ENCODE peak calls at places on chromosomes 5 and 9, in eight cellular contexts. One of them, this sample, is unnamed.
A peak's percentile ranks its signal among the peaks of the same experiment; 100 is the strongest.

GRCh38 chr9:63817622-63818518 is 1467.1 kb downstream of the FOXD4L5 start:
- DNase-seq in activated naive CD4-positive, alpha-beta T cell treated with anti-CD3 and anti-CD28 coated beads, Interleukin-2, amount 50 U/mL, for 16 hours: peak; percentile 51
- DNase-seq in stomach: peak; percentile 64
- DNase-seq in Daoy: peak; percentile 52
- DNase-seq in activated T-cell treated with anti-CD3 and anti-CD28 coated beads for 4 hours: peak; percentile 44
- DNase-seq in activated CD8-positive, alpha-beta memory T cell treated with anti-CD3 and anti-CD28 coated beads for 48 hours: peak; percentile 54
- DNase-seq in posterior cingulate gyrus: peak; percentile 96
- DNase-seq in fibroblast of the conjunctiva: no peak
- DNase-seq in this sample: no peak

GRCh38 chr5:103785569-103785968 is 223.0 kb upstream of the NUDT12 start:
- DNase-seq in stomach: no peak
- DNase-seq in Daoy: no peak
- DNase-seq in posterior cingulate gyrus: no peak
- DNase-seq in fibroblast of the conjunctiva: no peak
- DNase-seq in activated naive CD4-positive, alpha-beta T cell treated with anti-CD3 and anti-CD28 coated beads, Interleukin-2, amount 50 U/mL, for 16 hours: no peak
- DNase-seq in activated CD8-positive, alpha-beta memory T cell treated with anti-CD3 and anti-CD28 coated beads for 48 hours: no peak
- DNase-seq in activated T-cell treated with anti-CD3 and anti-CD28 coated beads for 4 hours: no peak
- DNase-seq in this sample: no peak

GRCh38 chr9:35258665-35259474 is 97.1 kb downstream of the UNC13B start:
- DNase-seq in fibroblast of the conjunctiva: peak; percentile 73
- DNase-seq in activated naive CD4-positive, alpha-beta T cell treated with anti-CD3 and anti-CD28 coated beads, Interleukin-2, amount 50 U/mL, for 16 hours: peak; percentile 47
- DNase-seq in activated T-cell treated with anti-CD3 and anti-CD28 coated beads for 4 hours: peak; percentile 1
- DNase-seq in Daoy: peak; percentile 65
- DNase-seq in stomach: peak; percentile 75
- DNase-seq in posterior cingulate gyrus: peak; percentile 95
- DNase-seq in activated CD8-positive, alpha-beta memory T cell treated with anti-CD3 and anti-CD28 coated beads for 48 hours: no peak
- DNase-seq in this sample: no peak

GRCh38 chr9:137385061-137385655 is 37.8 kb downstream of the EXD3 start:
- DNase-seq in activated CD8-positive, alpha-beta memory T cell treated with anti-CD3 and anti-CD28 coated beads for 48 hours: no peak
- DNase-seq in activated naive CD4-positive, alpha-beta T cell treated with anti-CD3 and anti-CD28 coated beads, Interleukin-2, amount 50 U/mL, for 16 hours: no peak
- DNase-seq in posterior cingulate gyrus: peak; percentile 75
- DNase-seq in Daoy: no peak
- DNase-seq in activated T-cell treated with anti-CD3 and anti-CD28 coated beads for 4 hours: no peak
- DNase-seq in stomach: no peak
- DNase-seq in fibroblast of the conjunctiva: no peak
- DNase-seq in this sample: no peak

GRCh38 chr9:130348341-130348740 is 82.8 kb downstream of the HMCN2 start:
- DNase-seq in Daoy: no peak
- DNase-seq in activated T-cell treated with anti-CD3 and anti-CD28 coated beads for 4 hours: no peak
- DNase-seq in posterior cingulate gyrus: no peak
- DNase-seq in stomach: no peak
- DNase-seq in fibroblast of the conjunctiva: no peak
- DNase-seq in activated CD8-positive, alpha-beta memory T cell treated with anti-CD3 and anti-CD28 coated beads for 48 hours: no peak
- DNase-seq in activated naive CD4-positive, alpha-beta T cell treated with anti-CD3 and anti-CD28 coated beads, Interleukin-2, amount 50 U/mL, for 16 hours: no peak
- DNase-seq in this sample: no peak

GRCh38 chr5:148858106-148858505 is 31.7 kb downstream of the ADRB2 start:
- DNase-seq in posterior cingulate gyrus: no peak
- DNase-seq in activated naive CD4-positive, alpha-beta T cell treated with anti-CD3 and anti-CD28 coated beads, Interleukin-2, amount 50 U/mL, for 16 hours: no peak
- DNase-seq in fibroblast of the conjunctiva: no peak
- DNase-seq in stomach: no peak
- DNase-seq in activated CD8-positive, alpha-beta memory T cell treated with anti-CD3 and anti-CD28 coated beads for 48 hours: no peak
- DNase-seq in activated T-cell treated with anti-CD3 and anti-CD28 coated beads for 4 hours: no peak
- DNase-seq in Daoy: no peak
- DNase-seq in this sample: peak; percentile 66

GRCh38 chr5:133859073-133859472 is 109.4 kb downstream of the C5orf15 start:
- DNase-seq in activated T-cell treated with anti-CD3 and anti-CD28 coated beads for 4 hours: no peak
- DNase-seq in Daoy: no peak
- DNase-seq in stomach: peak; percentile 21
- DNase-seq in posterior cingulate gyrus: no peak
- DNase-seq in activated naive CD4-positive, alpha-beta T cell treated with anti-CD3 and anti-CD28 coated beads, Interleukin-2, amount 50 U/mL, for 16 hours: no peak
- DNase-seq in fibroblast of the conjunctiva: no peak
- DNase-seq in activated CD8-positive, alpha-beta memory T cell treated with anti-CD3 and anti-CD28 coated beads for 48 hours: no peak
- DNase-seq in this sample: no peak

GRCh38 chr5:150529555-150529954 is 21.6 kb downstream of the NDST1 start:
- DNase-seq in activated naive CD4-positive, alpha-beta T cell treated with anti-CD3 and anti-CD28 coated beads, Interleukin-2, amount 50 U/mL, for 16 hours: no peak
- DNase-seq in activated CD8-positive, alpha-beta memory T cell treated with anti-CD3 and anti-CD28 coated beads for 48 hours: no peak
- DNase-seq in posterior cingulate gyrus: peak; percentile 24
- DNase-seq in stomach: no peak
- DNase-seq in activated T-cell treated with anti-CD3 and anti-CD28 coated beads for 4 hours: no peak
- DNase-seq in fibroblast of the conjunctiva: no peak
- DNase-seq in Daoy: no peak
- DNase-seq in this sample: no peak

GRCh38 chr9:81798606-81799005 is 109.3 kb upstream of the TLE1 start:
- DNase-seq in stomach: no peak
- DNase-seq in fibroblast of the conjunctiva: no peak
- DNase-seq in posterior cingulate gyrus: no peak
- DNase-seq in Daoy: no peak
- DNase-seq in activated naive CD4-positive, alpha-beta T cell treated with anti-CD3 and anti-CD28 coated beads, Interleukin-2, amount 50 U/mL, for 16 hours: no peak
- DNase-seq in activated CD8-positive, alpha-beta memory T cell treated with anti-CD3 and anti-CD28 coated beads for 48 hours: no peak
- DNase-seq in activated T-cell treated with anti-CD3 and anti-CD28 coated beads for 4 hours: no peak
- DNase-seq in this sample: no peak

GRCh38 chr5:136094913-136095641 is 37.6 kb upstream of the SMAD5 start:
- DNase-seq in posterior cingulate gyrus: no peak
- DNase-seq in activated naive CD4-positive, alpha-beta T cell treated with anti-CD3 and anti-CD28 coated beads, Interleukin-2, amount 50 U/mL, for 16 hours: no peak
- DNase-seq in Daoy: no peak
- DNase-seq in activated T-cell treated with anti-CD3 and anti-CD28 coated beads for 4 hours: no peak
- DNase-seq in stomach: no peak
- DNase-seq in fibroblast of the conjunctiva: no peak
- DNase-seq in activated CD8-positive, alpha-beta memory T cell treated with anti-CD3 and anti-CD28 coated beads for 48 hours: no peak
- DNase-seq in this sample: no peak

GRCh38 chr5:1066676-1067075 is 45.2 kb downstream of the SLC12A7 start:
- DNase-seq in Daoy: no peak
- DNase-seq in activated T-cell treated with anti-CD3 and anti-CD28 coated beads for 4 hours: no peak
- DNase-seq in activated CD8-positive, alpha-beta memory T cell treated with anti-CD3 and anti-CD28 coated beads for 48 hours: no peak
- DNase-seq in stomach: no peak
- DNase-seq in activated naive CD4-positive, alpha-beta T cell treated with anti-CD3 and anti-CD28 coated beads, Interleukin-2, amount 50 U/mL, for 16 hours: no peak
- DNase-seq in posterior cingulate gyrus: no peak
- DNase-seq in fibroblast of the conjunctiva: no peak
- DNase-seq in this sample: no peak

GRCh38 chr5:78927657-78928282 is 57.3 kb downstream of the ARSB start:
- DNase-seq in activated naive CD4-positive, alpha-beta T cell treated with anti-CD3 and anti-CD28 coated beads, Interleukin-2, amount 50 U/mL, for 16 hours: no peak
- DNase-seq in stomach: no peak
- DNase-seq in Daoy: peak; percentile 95
- DNase-seq in activated CD8-positive, alpha-beta memory T cell treated with anti-CD3 and anti-CD28 coated beads for 48 hours: no peak
- DNase-seq in posterior cingulate gyrus: no peak
- DNase-seq in fibroblast of the conjunctiva: no peak
- DNase-seq in activated T-cell treated with anti-CD3 and anti-CD28 coated beads for 4 hours: no peak
- DNase-seq in this sample: no peak

GRCh38 chr9:899440-900184 is 58.1 kb downstream of the DMRT1 start:
- DNase-seq in activated CD8-positive, alpha-beta memory T cell treated with anti-CD3 and anti-CD28 coated beads for 48 hours: no peak
- DNase-seq in Daoy: peak; percentile 78
- DNase-seq in activated T-cell treated with anti-CD3 and anti-CD28 coated beads for 4 hours: no peak
- DNase-seq in activated naive CD4-positive, alpha-beta T cell treated with anti-CD3 and anti-CD28 coated beads, Interleukin-2, amount 50 U/mL, for 16 hours: no peak
- DNase-seq in posterior cingulate gyrus: no peak
- DNase-seq in stomach: no peak
- DNase-seq in fibroblast of the conjunctiva: no peak
- DNase-seq in this sample: no peak

GRCh38 chr9:89009049-89009840 is 18.0 kb downstream of the S1PR3 start:
- DNase-seq in activated CD8-positive, alpha-beta memory T cell treated with anti-CD3 and anti-CD28 coated beads for 48 hours: no peak
- DNase-seq in stomach: no peak
- DNase-seq in Daoy: no peak
- DNase-seq in fibroblast of the conjunctiva: no peak
- DNase-seq in posterior cingulate gyrus: peak; percentile 55
- DNase-seq in activated T-cell treated with anti-CD3 and anti-CD28 coated beads for 4 hours: no peak
- DNase-seq in activated naive CD4-positive, alpha-beta T cell treated with anti-CD3 and anti-CD28 coated beads, Interleukin-2, amount 50 U/mL, for 16 hours: no peak
- DNase-seq in this sample: no peak

GRCh38 chr9:130262061-130262745 is 3.4 kb upstream of the HMCN2 start:
- DNase-seq in activated CD8-positive, alpha-beta memory T cell treated with anti-CD3 and anti-CD28 coated beads for 48 hours: no peak
- DNase-seq in posterior cingulate gyrus: peak; percentile 33
- DNase-seq in activated T-cell treated with anti-CD3 and anti-CD28 coated beads for 4 hours: no peak
- DNase-seq in Daoy: no peak
- DNase-seq in activated naive CD4-positive, alpha-beta T cell treated with anti-CD3 and anti-CD28 coated beads, Interleukin-2, amount 50 U/mL, for 16 hours: no peak
- DNase-seq in fibroblast of the conjunctiva: no peak
- DNase-seq in stomach: no peak
- DNase-seq in this sample: no peak

GRCh38 chr9:137429974-137430722 is 7.0 kb downstream of the NOXA1 start:
- DNase-seq in fibroblast of the conjunctiva: no peak
- DNase-seq in posterior cingulate gyrus: peak; percentile 70
- DNase-seq in Daoy: peak; percentile 82
- DNase-seq in stomach: peak; percentile 75
- DNase-seq in activated CD8-positive, alpha-beta memory T cell treated with anti-CD3 and anti-CD28 coated beads for 48 hours: no peak
- DNase-seq in activated naive CD4-positive, alpha-beta T cell treated with anti-CD3 and anti-CD28 coated beads, Interleukin-2, amount 50 U/mL, for 16 hours: no peak
- DNase-seq in activated T-cell treated with anti-CD3 and anti-CD28 coated beads for 4 hours: no peak
- DNase-seq in this sample: no peak

GRCh38 chr5:40221255-40221654 is 458.5 kb upstream of the PTGER4 start:
- DNase-seq in fibroblast of the conjunctiva: no peak
- DNase-seq in posterior cingulate gyrus: no peak
- DNase-seq in activated T-cell treated with anti-CD3 and anti-CD28 coated beads for 4 hours: no peak
- DNase-seq in activated CD8-positive, alpha-beta memory T cell treated with anti-CD3 and anti-CD28 coated beads for 48 hours: no peak
- DNase-seq in Daoy: no peak
- DNase-seq in activated naive CD4-positive, alpha-beta T cell treated with anti-CD3 and anti-CD28 coated beads, Interleukin-2, amount 50 U/mL, for 16 hours: no peak
- DNase-seq in stomach: no peak
- DNase-seq in this sample: no peak

GRCh38 chr9:14031015-14031414 is 282.9 kb downstream of the NFIB start:
- DNase-seq in activated CD8-positive, alpha-beta memory T cell treated with anti-CD3 and anti-CD28 coated beads for 48 hours: no peak
- DNase-seq in posterior cingulate gyrus: no peak
- DNase-seq in activated T-cell treated with anti-CD3 and anti-CD28 coated beads for 4 hours: no peak
- DNase-seq in fibroblast of the conjunctiva: peak; percentile 93
- DNase-seq in Daoy: no peak
- DNase-seq in activated naive CD4-positive, alpha-beta T cell treated with anti-CD3 and anti-CD28 coated beads, Interleukin-2, amount 50 U/mL, for 16 hours: no peak
- DNase-seq in stomach: no peak
- DNase-seq in this sample: no peak

GRCh38 chr9:93137362-93137761 is 3.3 kb upstream of the NINJ1 start:
- DNase-seq in stomach: no peak
- DNase-seq in fibroblast of the conjunctiva: no peak
- DNase-seq in activated T-cell treated with anti-CD3 and anti-CD28 coated beads for 4 hours: no peak
- DNase-seq in activated CD8-positive, alpha-beta memory T cell treated with anti-CD3 and anti-CD28 coated beads for 48 hours: no peak
- DNase-seq in activated naive CD4-positive, alpha-beta T cell treated with anti-CD3 and anti-CD28 coated beads, Interleukin-2, amount 50 U/mL, for 16 hours: no peak
- DNase-seq in Daoy: no peak
- DNase-seq in posterior cingulate gyrus: no peak
- DNase-seq in this sample: no peak

GRCh38 chr9:69249337-69249736 is 75.3 kb downstream of the TJP2 start:
- DNase-seq in activated T-cell treated with anti-CD3 and anti-CD28 coated beads for 4 hours: no peak
- DNase-seq in fibroblast of the conjunctiva: no peak
- DNase-seq in posterior cingulate gyrus: peak; percentile 80
- DNase-seq in Daoy: peak; percentile 33
- DNase-seq in activated CD8-positive, alpha-beta memory T cell treated with anti-CD3 and anti-CD28 coated beads for 48 hours: no peak
- DNase-seq in activated naive CD4-positive, alpha-beta T cell treated with anti-CD3 and anti-CD28 coated beads, Interleukin-2, amount 50 U/mL, for 16 hours: no peak
- DNase-seq in stomach: no peak
- DNase-seq in this sample: no peak

GRCh38 chr5:132883261-132883834 is 9.9 kb downstream of the LEAP2 start:
- DNase-seq in activated T-cell treated with anti-CD3 and anti-CD28 coated beads for 4 hours: peak; percentile 11
- DNase-seq in Daoy: peak; percentile 63
- DNase-seq in activated CD8-positive, alpha-beta memory T cell treated with anti-CD3 and anti-CD28 coated beads for 48 hours: no peak
- DNase-seq in posterior cingulate gyrus: peak; percentile 91
- DNase-seq in stomach: peak; percentile 55
- DNase-seq in fibroblast of the conjunctiva: peak; percentile 60
- DNase-seq in activated naive CD4-positive, alpha-beta T cell treated with anti-CD3 and anti-CD28 coated beads, Interleukin-2, amount 50 U/mL, for 16 hours: no peak
- DNase-seq in this sample: no peak

GRCh38 chr5:72203251-72203845 is 96.1 kb downstream of the MAP1B start:
- DNase-seq in activated naive CD4-positive, alpha-beta T cell treated with anti-CD3 and anti-CD28 coated beads, Interleukin-2, amount 50 U/mL, for 16 hours: no peak
- DNase-seq in activated CD8-positive, alpha-beta memory T cell treated with anti-CD3 and anti-CD28 coated beads for 48 hours: no peak
- DNase-seq in stomach: no peak
- DNase-seq in Daoy: peak; percentile 17
- DNase-seq in activated T-cell treated with anti-CD3 and anti-CD28 coated beads for 4 hours: no peak
- DNase-seq in fibroblast of the conjunctiva: no peak
- DNase-seq in posterior cingulate gyrus: no peak
- DNase-seq in this sample: no peak

GRCh38 chr5:135205616-135206349 is 171.8 kb upstream of the PITX1 start:
- DNase-seq in activated naive CD4-positive, alpha-beta T cell treated with anti-CD3 and anti-CD28 coated beads, Interleukin-2, amount 50 U/mL, for 16 hours: no peak
- DNase-seq in posterior cingulate gyrus: peak; percentile 10
- DNase-seq in Daoy: no peak
- DNase-seq in fibroblast of the conjunctiva: no peak
- DNase-seq in activated CD8-positive, alpha-beta memory T cell treated with anti-CD3 and anti-CD28 coated beads for 48 hours: no peak
- DNase-seq in activated T-cell treated with anti-CD3 and anti-CD28 coated beads for 4 hours: no peak
- DNase-seq in stomach: no peak
- DNase-seq in this sample: no peak

GRCh38 chr5:181198905-181199519 is 6.0 kb downstream of the TRIM7 start:
- DNase-seq in stomach: no peak
- DNase-seq in activated naive CD4-positive, alpha-beta T cell treated with anti-CD3 and anti-CD28 coated beads, Interleukin-2, amount 50 U/mL, for 16 hours: no peak
- DNase-seq in activated CD8-positive, alpha-beta memory T cell treated with anti-CD3 and anti-CD28 coated beads for 48 hours: no peak
- DNase-seq in fibroblast of the conjunctiva: no peak
- DNase-seq in activated T-cell treated with anti-CD3 and anti-CD28 coated beads for 4 hours: no peak
- DNase-seq in Daoy: no peak
- DNase-seq in posterior cingulate gyrus: peak; percentile 26
- DNase-seq in this sample: no peak

GRCh38 chr5:10442581-10442980 is 902 bp downstream of the ROPN1L start:
- DNase-seq in fibroblast of the conjunctiva: no peak
- DNase-seq in stomach: no peak
- DNase-seq in activated naive CD4-positive, alpha-beta T cell treated with anti-CD3 and anti-CD28 coated beads, Interleukin-2, amount 50 U/mL, for 16 hours: no peak
- DNase-seq in activated T-cell treated with anti-CD3 and anti-CD28 coated beads for 4 hours: no peak
- DNase-seq in Daoy: no peak
- DNase-seq in posterior cingulate gyrus: no peak
- DNase-seq in activated CD8-positive, alpha-beta memory T cell treated with anti-CD3 and anti-CD28 coated beads for 48 hours: no peak
- DNase-seq in this sample: peak; percentile 39

GRCh38 chr9:114112325-114112724 is 13.2 kb upstream of the KIF12 start:
- DNase-seq in activated naive CD4-positive, alpha-beta T cell treated with anti-CD3 and anti-CD28 coated beads, Interleukin-2, amount 50 U/mL, for 16 hours: no peak
- DNase-seq in fibroblast of the conjunctiva: no peak
- DNase-seq in Daoy: no peak
- DNase-seq in activated T-cell treated with anti-CD3 and anti-CD28 coated beads for 4 hours: no peak
- DNase-seq in posterior cingulate gyrus: no peak
- DNase-seq in activated CD8-positive, alpha-beta memory T cell treated with anti-CD3 and anti-CD28 coated beads for 48 hours: no peak
- DNase-seq in stomach: no peak
- DNase-seq in this sample: no peak

GRCh38 chr5:134252671-134253070 is 26.8 kb upstream of the PPP2CA start:
- DNase-seq in fibroblast of the conjunctiva: no peak
- DNase-seq in activated naive CD4-positive, alpha-beta T cell treated with anti-CD3 and anti-CD28 coated beads, Interleukin-2, amount 50 U/mL, for 16 hours: no peak
- DNase-seq in stomach: no peak
- DNase-seq in activated T-cell treated with anti-CD3 and anti-CD28 coated beads for 4 hours: no peak
- DNase-seq in Daoy: peak; percentile 87
- DNase-seq in posterior cingulate gyrus: no peak
- DNase-seq in activated CD8-positive, alpha-beta memory T cell treated with anti-CD3 and anti-CD28 coated beads for 48 hours: no peak
- DNase-seq in this sample: peak; percentile 73

GRCh38 chr9:122816163-122816867 is 12.1 kb downstream of the PDCL start:
- DNase-seq in Daoy: no peak
- DNase-seq in activated naive CD4-positive, alpha-beta T cell treated with anti-CD3 and anti-CD28 coated beads, Interleukin-2, amount 50 U/mL, for 16 hours: peak; percentile 20
- DNase-seq in activated T-cell treated with anti-CD3 and anti-CD28 coated beads for 4 hours: peak; percentile 21
- DNase-seq in fibroblast of the conjunctiva: no peak
- DNase-seq in activated CD8-positive, alpha-beta memory T cell treated with anti-CD3 and anti-CD28 coated beads for 48 hours: no peak
- DNase-seq in stomach: no peak
- DNase-seq in posterior cingulate gyrus: no peak
- DNase-seq in this sample: no peak

GRCh38 chr5:31806566-31806965 is 167.6 kb downstream of the PDZD2 start:
- DNase-seq in stomach: no peak
- DNase-seq in posterior cingulate gyrus: no peak
- DNase-seq in Daoy: no peak
- DNase-seq in fibroblast of the conjunctiva: no peak
- DNase-seq in activated CD8-positive, alpha-beta memory T cell treated with anti-CD3 and anti-CD28 coated beads for 48 hours: no peak
- DNase-seq in activated T-cell treated with anti-CD3 and anti-CD28 coated beads for 4 hours: no peak
- DNase-seq in activated naive CD4-positive, alpha-beta T cell treated with anti-CD3 and anti-CD28 coated beads, Interleukin-2, amount 50 U/mL, for 16 hours: no peak
- DNase-seq in this sample: no peak

GRCh38 chr5:31232273-31232888 is 38.9 kb downstream of the CDH6 start:
- DNase-seq in activated T-cell treated with anti-CD3 and anti-CD28 coated beads for 4 hours: no peak
- DNase-seq in fibroblast of the conjunctiva: peak; percentile 54
- DNase-seq in Daoy: peak; percentile 4
- DNase-seq in activated naive CD4-positive, alpha-beta T cell treated with anti-CD3 and anti-CD28 coated beads, Interleukin-2, amount 50 U/mL, for 16 hours: no peak
- DNase-seq in activated CD8-positive, alpha-beta memory T cell treated with anti-CD3 and anti-CD28 coated beads for 48 hours: no peak
- DNase-seq in stomach: no peak
- DNase-seq in posterior cingulate gyrus: no peak
- DNase-seq in this sample: peak; percentile 12

GRCh38 chr9:13444272-13444608 is 164.7 kb upstream of the MPDZ start:
- DNase-seq in stomach: no peak
- DNase-seq in fibroblast of the conjunctiva: no peak
- DNase-seq in Daoy: no peak
- DNase-seq in activated T-cell treated with anti-CD3 and anti-CD28 coated beads for 4 hours: no peak
- DNase-seq in activated naive CD4-positive, alpha-beta T cell treated with anti-CD3 and anti-CD28 coated beads, Interleukin-2, amount 50 U/mL, for 16 hours: no peak
- DNase-seq in activated CD8-positive, alpha-beta memory T cell treated with anti-CD3 and anti-CD28 coated beads for 48 hours: no peak
- DNase-seq in posterior cingulate gyrus: no peak
- DNase-seq in this sample: no peak

GRCh38 chr9:136831002-136831719 is 11.1 kb upstream of the AJM1 start:
- DNase-seq in activated T-cell treated with anti-CD3 and anti-CD28 coated beads for 4 hours: no peak
- DNase-seq in stomach: no peak
- DNase-seq in activated CD8-positive, alpha-beta memory T cell treated with anti-CD3 and anti-CD28 coated beads for 48 hours: no peak
- DNase-seq in posterior cingulate gyrus: no peak
- DNase-seq in activated naive CD4-positive, alpha-beta T cell treated with anti-CD3 and anti-CD28 coated beads, Interleukin-2, amount 50 U/mL, for 16 hours: no peak
- DNase-seq in Daoy: peak; percentile 2
- DNase-seq in fibroblast of the conjunctiva: no peak
- DNase-seq in this sample: no peak